ENCODE peak calls at places on chromosome 14, in eight cellular contexts. I is endodermal cell, E is MM.1S, L is GM23248, N is Karpas-422, F is prostate gland, M is PC-3, A is HCT116. C is an unnamed sample.

GRCh38 chr14:38221077-38221476 is 13.4 kb downstream of the SSTR1 start:
- DNase-seq in I (no peak), E (no peak), L (no peak), N (no peak), F (no peak), M (no peak), A (no peak), C (no peak)

GRCh38 chr14:21041676-21042433 is at the start of gene RNASE7:
- DNase-seq in I (no peak), E (no peak), L (peak; percentile 76), N (no peak), F (peak; percentile 54), M (no peak), A (no peak), C (no peak)

GRCh38 chr14:57657487-57657886 is 163.8 kb upstream of the CCDC198 start:
- DNase-seq in I (no peak), E (no peak), L (peak; percentile 20), N (no peak), F (no peak), M (peak; percentile 33), A (no peak), C (no peak)

GRCh38 chr14:28780843-28781503 is 14.4 kb downstream of the FOXG1 start:
- DNase-seq in I (peak; percentile 74), E (no peak), L (no peak), N (no peak), F (no peak), M (peak; percentile 21), A (no peak), C (no peak)

GRCh38 chr14:65866906-65867305 is 454.4 kb downstream of the FUT8 start:
- DNase-seq in I (no peak), E (no peak), L (peak; percentile 50), N (no peak), F (no peak), M (no peak), A (no peak), C (peak; percentile 19)

GRCh38 chr14:28461379-28461778 is 305.2 kb upstream of the FOXG1 start:
- DNase-seq in I (no peak), E (no peak), L (no peak), N (no peak), F (no peak), M (no peak), A (no peak), C (no peak)

GRCh38 chr14:88791629-88792571 is 853 bp downstream of the EML5 start:
- DNase-seq in I (peak; percentile 60), E (peak; percentile 8), L (peak; percentile 18), N (no peak), F (peak; percentile 19), M (no peak), A (no peak), C (peak; percentile 21)

GRCh38 chr14:38419579-38419978 is 163.7 kb upstream of the CLEC14A start:
- DNase-seq in I (no peak), E (no peak), L (no peak), N (no peak), F (no peak), M (no peak), A (no peak), C (no peak)

GRCh38 chr14:56294125-56294524 is 175.9 kb downstream of the PELI2 start:
- DNase-seq in I (peak; percentile 56), E (no peak), L (no peak), N (no peak), F (no peak), M (peak; percentile 51), A (no peak), C (no peak)

GRCh38 chr14:66379116-66379515 is 107.1 kb upstream of the CCDC196 start:
- DNase-seq in I (no peak), E (no peak), L (no peak), N (no peak), F (peak; percentile 39), M (peak; percentile 63), A (no peak), C (peak; percentile 94)

GRCh38 chr14:55754871-55755270 is 174.9 kb downstream of the KTN1 start:
- DNase-seq in I (no peak), E (no peak), L (no peak), N (no peak), F (no peak), M (no peak), A (no peak), C (no peak)

GRCh38 chr14:47389520-47389919 is 285.9 kb downstream of the MDGA2 start:
- DNase-seq in I (peak; percentile 78), E (no peak), L (no peak), N (no peak), F (no peak), M (no peak), A (no peak), C (no peak)

GRCh38 chr14:104887623-104888488 is 22.8 kb downstream of the CEP170B start:
- DNase-seq in I (peak; percentile 31), E (no peak), L (no peak), N (no peak), F (no peak), M (no peak), A (no peak), C (peak; percentile 16)

GRCh38 chr14:81235096-81235495 is 14.3 kb upstream of the GTF2A1 start:
- DNase-seq in I (no peak), E (no peak), L (no peak), N (no peak), F (no peak), M (no peak), A (no peak), C (no peak)

GRCh38 chr14:95611293-95611880 is 74.8 kb upstream of the TCL1B start:
- DNase-seq in I (no peak), E (no peak), L (no peak), N (peak; percentile 56), F (no peak), M (no peak), A (no peak), C (no peak)

GRCh38 chr14:96362071-96362964 is 823 bp downstream of the ATG2B start:
- DNase-seq in I (peak; percentile 63), E (peak; percentile 61), L (peak; percentile 71), N (peak; percentile 94), F (peak; percentile 84), M (peak; percentile 71), A (peak; percentile 63), C (peak; percentile 68)

GRCh38 chr14:68607081-68607851 is 185.6 kb downstream of the ZFP36L1 start:
- DNase-seq in I (peak; percentile 67), E (no peak), L (peak; percentile 31), N (no peak), F (peak; percentile 63), M (peak; percentile 50), A (no peak), C (no peak)

GRCh38 chr14:68610251-68610793 is 182.5 kb downstream of the ZFP36L1 start:
- DNase-seq in I (peak; percentile 56), E (no peak), L (no peak), N (no peak), F (no peak), M (peak; percentile 8), A (peak; percentile 26), C (peak; percentile 56)

GRCh38 chr14:68607852-68608232 is 185.0 kb downstream of the ZFP36L1 start:
- DNase-seq in I (no peak), E (no peak), L (no peak), N (no peak), F (no peak), M (no peak), A (no peak), C (no peak)

GRCh38 chr14:68608235-68608962 is 184.5 kb downstream of the ZFP36L1 start:
- DNase-seq in I (peak; percentile 50), E (no peak), L (no peak), N (no peak), F (no peak), M (no peak), A (no peak), C (peak; percentile 67)

DNA sequence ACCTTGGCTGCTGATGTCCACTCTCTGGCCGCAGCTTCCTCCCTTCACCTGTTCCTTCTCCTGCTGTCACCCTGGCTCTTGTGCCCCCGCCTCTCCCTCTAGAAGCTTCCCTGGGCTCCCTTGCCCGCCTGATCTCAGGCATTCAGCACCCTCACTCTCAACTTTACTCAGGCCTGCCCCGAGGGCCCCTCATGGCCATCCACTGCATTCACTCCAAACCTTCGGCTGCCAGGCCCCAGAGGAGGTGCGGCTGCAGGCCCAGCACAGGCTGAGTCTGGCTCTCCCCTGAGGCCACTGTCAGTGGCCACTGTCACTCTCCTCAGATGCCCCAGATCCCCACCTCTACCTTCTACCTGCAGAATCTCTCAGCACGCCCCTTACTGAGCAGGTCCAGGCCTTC is 183.9 kb downstream of the ZFP36L1 start:
- DNase-seq in I (peak; percentile 46), E (no peak), L (no peak), N (no peak), F (no peak), M (no peak), A (no peak), C (no peak)
- H3K27ac ChIP-seq in I (no peak overlapping the region), E (no peak overlapping the region), L (no peak overlapping the region), N (no peak overlapping the region), F (peak overlapping the region; percentile 83), M (no peak overlapping the region), A (no peak overlapping the region), C (no peak overlapping the region)

DNA sequence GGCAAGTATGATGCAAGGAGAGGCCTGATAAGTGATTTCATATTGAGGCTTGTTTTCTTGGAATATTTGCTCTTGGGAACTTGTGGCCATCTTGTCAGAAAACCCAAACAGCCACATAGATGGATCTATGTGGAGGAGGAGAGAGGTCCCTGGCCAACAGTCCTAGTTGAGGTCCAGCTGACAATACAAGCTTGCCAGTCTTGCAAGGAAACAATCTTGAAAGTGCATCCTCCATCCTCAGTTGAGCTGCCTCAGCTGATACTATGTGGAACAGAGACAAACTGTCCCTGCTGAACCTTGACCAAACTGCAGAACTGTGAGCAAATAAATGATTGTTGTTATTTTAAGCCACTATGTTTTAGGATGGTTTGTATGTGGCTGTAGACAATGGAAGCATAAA is 146.4 kb downstream of the TMX1 start:
- DNase-seq in I (no peak), E (no peak), L (no peak), N (no peak), F (no peak), M (no peak), A (no peak), C (no peak)
- H3K27ac ChIP-seq in I (no peak overlapping the region), E (no peak overlapping the region), L (no peak overlapping the region), N (no peak overlapping the region), F (no peak overlapping the region), M (no peak overlapping the region), A (no peak overlapping the region), C (no peak overlapping the region)

GRCh38 chr14:76924363-76925151 is 98.3 kb downstream of the LRRC74A start:
- DNase-seq in I (peak; percentile 93), E (no peak), L (no peak), N (peak; percentile 93), F (no peak), M (no peak), A (no peak), C (peak; percentile 48)
- H3K27ac ChIP-seq in I (peak overlapping the region; percentile 77), E (no peak overlapping the region), L (no peak overlapping the region), N (peak overlapping the region; percentile 37), F (no peak overlapping the region), M (no peak overlapping the region), A (no peak overlapping the region), C (no peak overlapping the region)

DNA sequence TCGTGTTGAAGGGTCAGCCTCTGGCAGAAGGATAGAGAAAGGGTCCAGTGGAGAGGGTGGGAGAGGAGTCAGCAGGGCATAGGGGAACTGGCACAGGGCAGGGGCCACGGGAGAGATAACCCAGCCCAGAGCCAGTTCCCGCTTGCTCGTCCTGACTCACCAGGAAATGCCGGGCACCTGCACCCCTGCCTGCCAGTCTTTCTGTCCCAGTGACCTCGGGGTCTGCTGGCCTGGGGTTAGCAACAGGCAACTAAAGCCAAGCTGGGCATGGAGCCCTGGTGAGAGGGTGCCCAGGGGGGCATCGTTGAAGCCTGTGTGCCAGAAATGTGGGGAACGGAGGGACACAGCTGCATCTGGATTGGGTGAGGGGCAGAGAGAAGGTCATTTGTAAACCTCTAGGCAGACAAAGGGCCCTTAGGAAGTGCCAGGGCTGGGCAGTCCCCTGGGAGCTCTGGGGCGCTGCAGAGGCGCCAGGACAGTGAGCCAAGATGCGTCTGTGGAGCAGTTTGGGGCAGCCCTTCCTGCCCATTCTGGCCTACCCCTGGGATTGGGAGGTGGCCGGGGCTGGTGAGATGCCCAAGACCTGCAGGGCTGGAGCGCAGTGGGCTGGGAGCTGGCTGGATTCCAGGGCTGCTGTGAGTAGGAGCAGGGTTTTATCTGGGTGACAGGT is 5.5 kb downstream of the TNFAIP2 start:
- DNase-seq in I (no peak), E (no peak), L (no peak), N (no peak), F (no peak), M (peak; percentile 81), A (no peak), C (peak; percentile 32)
- H3K27ac ChIP-seq in I (no peak overlapping the region), E (no peak overlapping the region), L (no peak overlapping the region), N (no peak overlapping the region), F (no peak overlapping the region), M (peak overlapping the region; percentile 73), A (peak overlapping the region; percentile 35), C (no peak overlapping the region)